ENCODE peak calls at places on chromosomes 3 and 15, in nine cellular contexts. One of them, this sample, is unnamed.

GRCh38 chr15:92062505-92062904 is 209.0 kb downstream of the SLCO3A1 start:
- DNase-seq in pancreas: no peak
- DNase-seq in CD8-positive, alpha-beta T cell: no peak
- DNase-seq in heart right ventricle: peak
- DNase-seq in fibroblast of pulmonary artery: no peak
- DNase-seq in Karpas-422: no peak
- DNase-seq in AG09309: no peak
- DNase-seq in thyroid gland: no peak
- DNase-seq in trophoblast cell: no peak
- DNase-seq in this sample: no peak

GRCh38 chr15:91593081-91593480 is 260.4 kb upstream of the SLCO3A1 start:
- DNase-seq in pancreas: no peak
- DNase-seq in Karpas-422: no peak
- DNase-seq in heart right ventricle: no peak
- DNase-seq in CD8-positive, alpha-beta T cell: no peak
- DNase-seq in trophoblast cell: no peak
- DNase-seq in AG09309: no peak
- DNase-seq in thyroid gland: no peak
- DNase-seq in fibroblast of pulmonary artery: peak
- DNase-seq in this sample: no peak

GRCh38 chr15:51229907-51230328 is 108.5 kb downstream of the CYP19A1 start:
- DNase-seq in Karpas-422: peak
- DNase-seq in AG09309: no peak
- DNase-seq in heart right ventricle: no peak
- DNase-seq in thyroid gland: no peak
- DNase-seq in trophoblast cell: no peak
- DNase-seq in CD8-positive, alpha-beta T cell: no peak
- DNase-seq in fibroblast of pulmonary artery: peak
- DNase-seq in pancreas: no peak
- DNase-seq in this sample: no peak

GRCh38 chr3:111493276-111493675 is 48.7 kb upstream of the CD96 start:
- DNase-seq in AG09309: no peak
- DNase-seq in CD8-positive, alpha-beta T cell: no peak
- DNase-seq in fibroblast of pulmonary artery: no peak
- DNase-seq in pancreas: no peak
- DNase-seq in heart right ventricle: no peak
- DNase-seq in trophoblast cell: no peak
- DNase-seq in Karpas-422: no peak
- DNase-seq in thyroid gland: no peak
- DNase-seq in this sample: no peak

GRCh38 chr3:43411429-43411828 is 125.1 kb downstream of the SNRK start:
- DNase-seq in fibroblast of pulmonary artery: no peak
- DNase-seq in CD8-positive, alpha-beta T cell: no peak
- DNase-seq in trophoblast cell: no peak
- DNase-seq in Karpas-422: no peak
- DNase-seq in AG09309: no peak
- DNase-seq in heart right ventricle: no peak
- DNase-seq in pancreas: no peak
- DNase-seq in thyroid gland: peak
- DNase-seq in this sample: no peak

GRCh38 chr15:85579957-85580694 is 199.7 kb downstream of the AKAP13 start:
- DNase-seq in AG09309: no peak
- DNase-seq in trophoblast cell: peak
- DNase-seq in pancreas: peak
- DNase-seq in Karpas-422: no peak
- DNase-seq in fibroblast of pulmonary artery: peak
- DNase-seq in heart right ventricle: peak
- DNase-seq in thyroid gland: no peak
- DNase-seq in CD8-positive, alpha-beta T cell: no peak
- DNase-seq in this sample: peak

GRCh38 chr3:139836656-139837464 is 98.1 kb upstream of the CLSTN2 start:
- DNase-seq in fibroblast of pulmonary artery: no peak
- DNase-seq in thyroid gland: no peak
- DNase-seq in trophoblast cell: no peak
- DNase-seq in Karpas-422: no peak
- DNase-seq in AG09309: no peak
- DNase-seq in CD8-positive, alpha-beta T cell: no peak
- DNase-seq in pancreas: peak
- DNase-seq in heart right ventricle: no peak
- DNase-seq in this sample: no peak

GRCh38 chr3:119098620-119099222 is 47.2 kb upstream of the TEX55 start:
- DNase-seq in thyroid gland: no peak
- DNase-seq in Karpas-422: peak
- DNase-seq in pancreas: no peak
- DNase-seq in fibroblast of pulmonary artery: peak
- DNase-seq in CD8-positive, alpha-beta T cell: peak
- DNase-seq in AG09309: peak
- DNase-seq in trophoblast cell: no peak
- DNase-seq in heart right ventricle: peak
- DNase-seq in this sample: no peak

GRCh38 chr15:58434334-58434888 is 2.6 kb downstream of the LIPC start:
- DNase-seq in trophoblast cell: no peak
- DNase-seq in Karpas-422: no peak
- DNase-seq in thyroid gland: peak
- DNase-seq in fibroblast of pulmonary artery: no peak
- DNase-seq in heart right ventricle: no peak
- DNase-seq in AG09309: no peak
- DNase-seq in pancreas: no peak
- DNase-seq in CD8-positive, alpha-beta T cell: no peak
- DNase-seq in this sample: no peak

GRCh38 chr3:12884790-12885584 is 43.6 kb upstream of the RPL32 start:
- DNase-seq in CD8-positive, alpha-beta T cell: no peak
- DNase-seq in AG09309: no peak
- DNase-seq in fibroblast of pulmonary artery: no peak
- DNase-seq in trophoblast cell: no peak
- DNase-seq in heart right ventricle: no peak
- DNase-seq in pancreas: no peak
- DNase-seq in Karpas-422: peak
- DNase-seq in thyroid gland: no peak
- DNase-seq in this sample: no peak

GRCh38 chr3:18111702-18112311 is 313.3 kb downstream of the SATB1 start:
- DNase-seq in heart right ventricle: no peak
- DNase-seq in CD8-positive, alpha-beta T cell: no peak
- DNase-seq in Karpas-422: no peak
- DNase-seq in pancreas: no peak
- DNase-seq in fibroblast of pulmonary artery: no peak
- DNase-seq in trophoblast cell: no peak
- DNase-seq in thyroid gland: no peak
- DNase-seq in AG09309: no peak
- DNase-seq in this sample: no peak

GRCh38 chr15:52496776-52497470 is 31.8 kb downstream of the MYO5A start:
- DNase-seq in heart right ventricle: no peak
- DNase-seq in trophoblast cell: no peak
- DNase-seq in CD8-positive, alpha-beta T cell: no peak
- DNase-seq in fibroblast of pulmonary artery: peak
- DNase-seq in thyroid gland: no peak
- DNase-seq in Karpas-422: no peak
- DNase-seq in pancreas: no peak
- DNase-seq in AG09309: no peak
- DNase-seq in this sample: no peak

GRCh38 chr3:108718454-108718853 is 38.8 kb downstream of the RETNLB start:
- DNase-seq in heart right ventricle: no peak
- DNase-seq in CD8-positive, alpha-beta T cell: no peak
- DNase-seq in pancreas: no peak
- DNase-seq in trophoblast cell: no peak
- DNase-seq in AG09309: no peak
- DNase-seq in Karpas-422: no peak
- DNase-seq in fibroblast of pulmonary artery: no peak
- DNase-seq in thyroid gland: no peak
- DNase-seq in this sample: no peak

GRCh38 chr15:48936666-48937065 is 27.1 kb downstream of the SHC4 start:
- DNase-seq in fibroblast of pulmonary artery: peak
- DNase-seq in pancreas: no peak
- DNase-seq in heart right ventricle: no peak
- DNase-seq in AG09309: no peak
- DNase-seq in CD8-positive, alpha-beta T cell: no peak
- DNase-seq in Karpas-422: no peak
- DNase-seq in trophoblast cell: peak
- DNase-seq in thyroid gland: no peak
- DNase-seq in this sample: no peak

GRCh38 chr3:188584162-188584529 is 430.2 kb downstream of the LPP start:
- DNase-seq in Karpas-422: no peak
- DNase-seq in trophoblast cell: no peak
- DNase-seq in CD8-positive, alpha-beta T cell: no peak
- DNase-seq in heart right ventricle: no peak
- DNase-seq in fibroblast of pulmonary artery: peak
- DNase-seq in AG09309: peak
- DNase-seq in pancreas: no peak
- DNase-seq in thyroid gland: no peak
- DNase-seq in this sample: no peak
- H3K4me3 ChIP-seq in Karpas-422: no peak
- H3K4me3 ChIP-seq in trophoblast cell: no peak
- H3K4me3 ChIP-seq in CD8-positive, alpha-beta T cell: no peak
- H3K4me3 ChIP-seq in heart right ventricle: no peak
- H3K4me3 ChIP-seq in fibroblast of pulmonary artery: peak
- H3K4me3 ChIP-seq in AG09309: no peak
- H3K4me3 ChIP-seq in pancreas: no peak
- H3K4me3 ChIP-seq in thyroid gland: no peak
- H3K4me3 ChIP-seq in this sample: no peak

DNA sequence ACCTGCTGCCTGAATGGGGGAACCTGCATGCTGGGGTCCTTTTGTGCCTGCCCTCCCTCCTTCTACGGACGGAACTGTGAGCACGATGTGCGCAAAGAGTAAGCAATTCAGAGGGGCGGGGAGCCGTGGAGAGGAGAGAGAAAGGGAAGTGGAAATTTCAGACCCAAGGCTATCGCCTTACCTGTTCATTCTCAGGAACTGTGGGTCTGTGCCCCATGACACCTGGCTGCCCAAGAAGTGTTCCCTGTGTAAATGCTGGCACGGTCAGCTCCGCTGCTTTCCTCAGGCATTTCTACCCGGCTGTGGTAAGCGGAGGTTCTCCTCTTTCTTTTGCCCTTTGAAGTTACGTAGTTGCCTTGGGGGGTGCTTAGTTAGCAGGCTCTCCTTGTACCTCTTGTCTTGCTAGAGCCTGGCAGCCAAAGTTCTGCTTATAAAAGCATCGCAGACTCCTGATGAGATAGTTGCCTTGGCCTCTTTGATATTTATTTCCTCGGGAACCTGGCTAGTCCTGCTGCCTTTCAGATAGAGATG is 13.7 kb upstream of the LRRC2 start:
- DNase-seq in AG09309: no peak
- DNase-seq in CD8-positive, alpha-beta T cell: no peak
- DNase-seq in Karpas-422: no peak
- DNase-seq in thyroid gland: peak
- DNase-seq in trophoblast cell: no peak
- DNase-seq in pancreas: no peak
- DNase-seq in heart right ventricle: no peak
- DNase-seq in fibroblast of pulmonary artery: no peak
- DNase-seq in this sample: no peak
- H3K4me3 ChIP-seq in AG09309: no peak
- H3K4me3 ChIP-seq in CD8-positive, alpha-beta T cell: no peak
- H3K4me3 ChIP-seq in Karpas-422: no peak
- H3K4me3 ChIP-seq in thyroid gland: no peak
- H3K4me3 ChIP-seq in trophoblast cell: no peak
- H3K4me3 ChIP-seq in pancreas: no peak
- H3K4me3 ChIP-seq in heart right ventricle: no peak
- H3K4me3 ChIP-seq in fibroblast of pulmonary artery: no peak
- H3K4me3 ChIP-seq in this sample: no peak

DNA sequence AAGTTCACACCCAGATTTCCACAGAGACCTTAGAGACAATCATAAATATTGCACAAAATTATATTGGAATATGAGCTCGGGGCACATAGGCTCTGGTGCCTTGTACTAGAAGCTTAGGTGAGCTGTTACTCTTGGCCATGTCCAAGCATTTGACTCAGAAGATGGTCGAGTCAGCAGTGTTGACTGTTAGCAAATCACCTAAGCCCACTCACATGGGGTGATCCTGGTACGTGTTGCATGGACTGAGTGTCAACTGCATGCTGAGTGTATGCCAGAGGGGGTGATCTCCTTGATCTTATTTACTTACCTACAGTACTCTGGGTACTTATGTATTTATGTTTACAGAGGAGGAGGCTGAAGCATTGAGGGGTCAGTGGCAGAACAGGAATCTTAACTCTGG is 14.0 kb downstream of the SMAD3 start:
- DNase-seq in thyroid gland: no peak
- DNase-seq in AG09309: no peak
- DNase-seq in fibroblast of pulmonary artery: no peak
- DNase-seq in heart right ventricle: no peak
- DNase-seq in CD8-positive, alpha-beta T cell: no peak
- DNase-seq in Karpas-422: no peak
- DNase-seq in pancreas: no peak
- DNase-seq in trophoblast cell: no peak
- DNase-seq in this sample: no peak
- H3K4me3 ChIP-seq in thyroid gland: no peak
- H3K4me3 ChIP-seq in AG09309: no peak
- H3K4me3 ChIP-seq in fibroblast of pulmonary artery: no peak
- H3K4me3 ChIP-seq in heart right ventricle: no peak
- H3K4me3 ChIP-seq in CD8-positive, alpha-beta T cell: no peak
- H3K4me3 ChIP-seq in Karpas-422: no peak
- H3K4me3 ChIP-seq in pancreas: no peak
- H3K4me3 ChIP-seq in trophoblast cell: no peak
- H3K4me3 ChIP-seq in this sample: no peak

GRCh38 chr3:158732856-158733200 is 571 bp upstream of the RARRES1 start:
- DNase-seq in heart right ventricle: no peak
- DNase-seq in trophoblast cell: no peak
- DNase-seq in CD8-positive, alpha-beta T cell: no peak
- DNase-seq in fibroblast of pulmonary artery: no peak
- DNase-seq in AG09309: no peak
- DNase-seq in thyroid gland: no peak
- DNase-seq in pancreas: no peak
- DNase-seq in Karpas-422: no peak
- DNase-seq in this sample: no peak
- H3K4me3 ChIP-seq in heart right ventricle: peak
- H3K4me3 ChIP-seq in trophoblast cell: no peak
- H3K4me3 ChIP-seq in CD8-positive, alpha-beta T cell: no peak
- H3K4me3 ChIP-seq in fibroblast of pulmonary artery: peak
- H3K4me3 ChIP-seq in AG09309: peak
- H3K4me3 ChIP-seq in thyroid gland: no peak
- H3K4me3 ChIP-seq in pancreas: peak
- H3K4me3 ChIP-seq in Karpas-422: no peak
- H3K4me3 ChIP-seq in this sample: peak

GRCh38 chr3:38984110-38984509 is 67.6 kb downstream of the SCN11A start:
- DNase-seq in CD8-positive, alpha-beta T cell: no peak
- DNase-seq in Karpas-422: no peak
- DNase-seq in fibroblast of pulmonary artery: no peak
- DNase-seq in heart right ventricle: no peak
- DNase-seq in trophoblast cell: no peak
- DNase-seq in thyroid gland: no peak
- DNase-seq in AG09309: no peak
- DNase-seq in pancreas: no peak
- DNase-seq in this sample: no peak
- H3K4me3 ChIP-seq in CD8-positive, alpha-beta T cell: no peak
- H3K4me3 ChIP-seq in Karpas-422: no peak
- H3K4me3 ChIP-seq in fibroblast of pulmonary artery: no peak
- H3K4me3 ChIP-seq in heart right ventricle: no peak
- H3K4me3 ChIP-seq in trophoblast cell: no peak
- H3K4me3 ChIP-seq in thyroid gland: no peak
- H3K4me3 ChIP-seq in AG09309: no peak
- H3K4me3 ChIP-seq in pancreas: no peak
- H3K4me3 ChIP-seq in this sample: no peak

GRCh38 chr3:36244728-36245127 is 135.6 kb upstream of the STAC start:
- DNase-seq in pancreas: no peak
- DNase-seq in heart right ventricle: no peak
- DNase-seq in thyroid gland: no peak
- DNase-seq in fibroblast of pulmonary artery: peak
- DNase-seq in Karpas-422: no peak
- DNase-seq in AG09309: no peak
- DNase-seq in CD8-positive, alpha-beta T cell: no peak
- DNase-seq in trophoblast cell: no peak
- DNase-seq in this sample: no peak
- H3K4me3 ChIP-seq in pancreas: no peak
- H3K4me3 ChIP-seq in heart right ventricle: no peak
- H3K4me3 ChIP-seq in thyroid gland: no peak
- H3K4me3 ChIP-seq in fibroblast of pulmonary artery: no peak
- H3K4me3 ChIP-seq in Karpas-422: no peak
- H3K4me3 ChIP-seq in AG09309: no peak
- H3K4me3 ChIP-seq in CD8-positive, alpha-beta T cell: no peak
- H3K4me3 ChIP-seq in trophoblast cell: no peak
- H3K4me3 ChIP-seq in this sample: no peak

This sample was measured in testis.